ENCODE peak calls at places on chromosomes 5 and 9, in eight cellular contexts. P is Peyer's patch, K is lower lobe of right lung, J is suprapubic skin, V is tibial nerve, I is ovary, C is brain microvascular endothelial cell, M is adrenal gland. U is an unnamed sample.

GRCh38 chr5:143244000-143244736 is 159.3 kb downstream of the NR3C1 start:
- DNase-seq in P (no peak), K (no peak), J (peak; percentile 84), V (peak; percentile 72), I (peak; percentile 22), C (peak; percentile 97), M (peak; percentile 40), U (peak; percentile 61)

GRCh38 chr9:71764438-71764837 is 3.9 kb downstream of the CEMIP2 start:
- DNase-seq in P (no peak), K (no peak), J (no peak), V (no peak), I (no peak), C (no peak), M (no peak), U (no peak)

GRCh38 chr9:104586496-104587180 is 12.6 kb downstream of the OR13C5 start:
- DNase-seq in P (no peak), K (no peak), J (no peak), V (no peak), I (no peak), C (no peak), M (no peak), U (no peak)

GRCh38 chr9:132776268-132776667 is 101.8 kb downstream of the AK8 start:
- DNase-seq in P (no peak), K (no peak), J (peak; percentile 72), V (no peak), I (no peak), C (no peak), M (no peak), U (no peak)

GRCh38 chr5:2805080-2805479 is 53.6 kb upstream of the IRX2 start:
- DNase-seq in P (no peak), K (peak; percentile 67), J (no peak), V (no peak), I (no peak), C (no peak), M (no peak), U (no peak)

GRCh38 chr5:77952811-77953210 is 176.7 kb upstream of the TBCA start:
- DNase-seq in P (no peak), K (no peak), J (no peak), V (no peak), I (no peak), C (no peak), M (no peak), U (no peak)

GRCh38 chr5:14569948-14570691 is 11.5 kb upstream of the OTULINL start:
- DNase-seq in P (no peak), K (no peak), J (no peak), V (no peak), I (no peak), C (peak; percentile 27), M (no peak), U (no peak)

GRCh38 chr5:136082390-136083193 is 50.1 kb upstream of the SMAD5 start:
- DNase-seq in P (peak; percentile 58), K (peak; percentile 84), J (no peak), V (peak; percentile 88), I (peak; percentile 85), C (peak; percentile 81), M (peak; percentile 86), U (peak; percentile 20)

GRCh38 chr5:78547731-78548189 is 100.8 kb downstream of the LHFPL2 start:
- DNase-seq in P (no peak), K (peak; percentile 56), J (peak; percentile 93), V (peak; percentile 88), I (peak; percentile 80), C (peak; percentile 94), M (peak; percentile 58), U (no peak)

GRCh38 chr5:10524376-10525123 is 39.3 kb upstream of the ANKRD33B start:
- DNase-seq in P (no peak), K (no peak), J (peak; percentile 90), V (peak; percentile 63), I (no peak), C (peak; percentile 76), M (no peak), U (peak; percentile 75)

GRCh38 chr9:21413089-21414023 is 4.4 kb downstream of the IFNA8 start:
- DNase-seq in P (no peak), K (no peak), J (no peak), V (no peak), I (no peak), C (no peak), M (no peak), U (no peak)

GRCh38 chr5:91820874-91821273 is 437.8 kb upstream of the ARRDC3 start:
- DNase-seq in P (no peak), K (no peak), J (no peak), V (no peak), I (no peak), C (no peak), M (no peak), U (no peak)

GRCh38 chr9:114310471-114311450 is 12.1 kb upstream of the ORM1 start:
- DNase-seq in P (peak; percentile 14), K (no peak), J (peak; percentile 72), V (no peak), I (peak; percentile 10), C (no peak), M (peak; percentile 9), U (no peak)

DNA sequence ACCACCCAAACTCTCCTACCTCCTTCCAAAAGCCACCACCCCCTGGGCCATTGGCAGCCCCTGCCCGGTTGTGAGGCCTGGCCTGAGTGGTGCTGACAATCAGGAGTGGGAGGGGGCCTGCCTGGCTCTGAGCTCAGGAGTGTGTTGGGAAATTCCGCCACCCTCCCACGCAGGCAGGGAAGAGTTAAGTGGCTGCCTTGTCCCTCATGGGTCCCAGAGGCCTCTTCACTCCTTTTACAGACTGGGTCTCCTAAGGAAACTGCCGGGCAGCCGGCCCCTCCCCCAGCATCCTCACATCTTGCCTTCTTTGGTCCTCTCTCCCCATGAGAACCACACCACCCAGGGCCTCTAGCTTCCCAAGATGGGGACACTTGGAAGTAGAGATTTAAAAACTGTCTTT is 47.3 kb downstream of the PPARGC1B start:
- DNase-seq in P (no peak), K (no peak), J (no peak), V (no peak), I (peak; percentile 23), C (no peak), M (no peak), U (no peak)
- H3K4me3 ChIP-seq in P (no peak overlapping the region), K (no peak overlapping the region), J (no peak overlapping the region), V (no peak overlapping the region), I (no peak overlapping the region), C (no peak overlapping the region), M (no peak overlapping the region), U (no peak overlapping the region)

DNA sequence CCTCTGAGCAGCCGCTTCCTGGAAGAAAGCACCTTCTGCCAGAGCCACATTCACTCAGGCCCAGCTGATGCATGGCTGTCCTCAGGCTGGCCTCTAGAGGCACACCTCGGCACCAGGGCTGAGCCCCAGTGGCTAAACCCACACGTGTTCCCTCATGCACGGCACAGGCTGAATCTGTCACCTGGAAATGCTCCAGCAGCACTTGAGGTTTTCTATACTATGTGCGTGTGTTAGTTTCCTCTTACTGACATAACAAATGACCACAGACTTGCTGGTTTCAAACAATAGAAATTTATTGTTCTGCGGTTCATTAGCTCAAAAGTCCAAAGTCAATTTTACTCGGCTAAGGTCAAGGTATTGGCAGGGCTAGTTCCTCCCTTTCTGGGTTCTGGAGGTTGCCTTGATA is 141.4 kb downstream of the LRRC70 start:
- DNase-seq in P (no peak), K (peak; percentile 53), J (no peak), V (no peak), I (no peak), C (no peak), M (peak; percentile 22), U (no peak)
- TF ChIP-seq CTCF in P (no peak), K (no peak), J (no peak), V (no peak), I (no peak), C (peak; percentile 52), M (no peak), U (no peak)

GRCh38 chr5:172897691-172898512 is 61.3 kb upstream of the RPL26L1 start:
- DNase-seq in P (no peak), K (no peak), J (no peak), V (no peak), I (no peak), C (peak; percentile 99), M (no peak), U (no peak)
- H3K27ac ChIP-seq in P (peak overlapping the region; percentile 89), K (peak overlapping the region; percentile 84), J (peak overlapping the region; percentile 84), V (peak overlapping the region; percentile 90), I (peak overlapping the region; percentile 38), C (peak overlapping the region; percentile 99), M (peak overlapping the region; percentile 70), U (peak overlapping the region; percentile 81)

GRCh38 chr9:35660966-35661413 is 2.9 kb downstream of the CCDC107 start:
- DNase-seq in P (no peak), K (no peak), J (no peak), V (no peak), I (no peak), C (peak; percentile 34), M (peak; percentile 55), U (no peak)

GRCh38 chr9:35658144-35658893 is at the start of gene CCDC107:
- DNase-seq in P (peak; percentile 84), K (peak; percentile 88), J (peak; percentile 90), V (peak; percentile 73), I (peak; percentile 92), C (peak; percentile 51), M (peak; percentile 85), U (peak; percentile 88)

GRCh38 chr9:35657327-35658143 is at the start of gene RMRP:
- DNase-seq in P (peak; percentile 92), K (peak; percentile 98), J (peak; percentile 99), V (peak; percentile 89), I (peak; percentile 96), C (peak; percentile 99), M (peak; percentile 99), U (peak; percentile 97)

GRCh38 chr9:35658894-35659220 is 765 bp downstream of the CCDC107 start:
- DNase-seq in P (no peak), K (no peak), J (no peak), V (no peak), I (no peak), C (peak; percentile 44), M (peak; percentile 73), U (no peak)

GRCh38 chr9:35659340-35659739 is 1.2 kb downstream of the CCDC107 start:
- DNase-seq in P (no peak), K (no peak), J (no peak), V (no peak), I (no peak), C (peak; percentile 45), M (peak; percentile 16), U (no peak)
- H3K4me3 ChIP-seq in P (peak overlapping the region; percentile 92), K (peak overlapping the region; percentile 85), J (peak overlapping the region; percentile 83), V (peak overlapping the region; percentile 58), I (peak overlapping the region; percentile 94), C (peak overlapping the region; percentile 84), M (no peak overlapping the region), U (peak overlapping the region; percentile 84)

GRCh38 chr5:139650689-139651501 is 2.7 kb downstream of the CXXC5 start:
- DNase-seq in P (no peak), K (peak; percentile 75), J (no peak), V (peak; percentile 59), I (no peak), C (no peak), M (peak; percentile 96), U (peak; percentile 77)
- TF ChIP-seq CTCF in P (no peak), K (no peak), J (no peak), V (no peak), I (no peak), C (no peak), M (no peak), U (no peak)